ENCODE peak calls at places on chromosomes 1 and 21, in seven cellular contexts. H is HCT116, B is K562, Z is astrocyte, O is heart left ventricle, S is NB4, V is coronary artery. E is an unnamed sample.
A peak's percentile ranks its signal among the peaks of the same experiment; 100 is the strongest.

GRCh38 chr1:172451002-172451443 is 7.2 kb upstream of the PIGC start:
- DNase-seq in H (no peak), B (peak; percentile 52), Z (peak; percentile 79), O (no peak), S (no peak), V (no peak), E (peak; percentile 44)

GRCh38 chr1:234610061-234610581 is at the start of gene IRF2BP2:
- DNase-seq in H (peak; percentile 63), B (peak; percentile 94), Z (no peak), O (peak; percentile 93), S (peak; percentile 89), V (peak; percentile 86), E (peak; percentile 88)

GRCh38 chr1:32989160-32989894 is 24.7 kb upstream of the RNF19B start:
- DNase-seq in H (peak; percentile 63), B (peak; percentile 90), Z (peak; percentile 98), O (peak; percentile 80), S (peak; percentile 90), V (peak; percentile 92), E (peak; percentile 98)

GRCh38 chr1:227010645-227011044 is 70.6 kb downstream of the COQ8A start:
- DNase-seq in H (no peak), B (no peak), Z (no peak), O (no peak), S (no peak), V (no peak), E (no peak)

GRCh38 chr1:78490861-78491310 is at the start of gene PTGFR:
- DNase-seq in H (no peak), B (no peak), Z (peak; percentile 31), O (no peak), S (no peak), V (no peak), E (peak; percentile 37)

GRCh38 chr1:219239518-219239917 is 65.8 kb downstream of the LYPLAL1 start:
- DNase-seq in H (no peak), B (no peak), Z (no peak), O (no peak), S (no peak), V (no peak), E (no peak)

GRCh38 chr1:68198752-68199151 is 33.6 kb downstream of the WLS start:
- DNase-seq in H (no peak), B (no peak), Z (peak; percentile 84), O (no peak), S (no peak), V (no peak), E (peak; percentile 81)

GRCh38 chr1:31581821-31582810 is 5.8 kb downstream of the TINAGL1 start:
- DNase-seq in H (no peak), B (no peak), Z (no peak), O (no peak), S (no peak), V (peak; percentile 16), E (peak; percentile 94)

GRCh38 chr1:6392081-6392879 is 1.3 kb downstream of the ACOT7 start:
- DNase-seq in H (no peak), B (peak; percentile 46), Z (no peak), O (no peak), S (peak; percentile 38), V (no peak), E (peak; percentile 22)

GRCh38 chr1:16167331-16168143 is 11.7 kb upstream of the EPHA2 start:
- DNase-seq in H (no peak), B (peak; percentile 85), Z (no peak), O (no peak), S (no peak), V (no peak), E (no peak)

GRCh38 chr1:35807614-35808375 is at the start of gene AGO4:
- DNase-seq in H (no peak), B (peak; percentile 56), Z (peak; percentile 42), O (peak; percentile 86), S (peak; percentile 54), V (peak; percentile 74), E (peak; percentile 20)

GRCh38 chr1:178633068-178633467 is 92.0 kb upstream of the RALGPS2 start:
- DNase-seq in H (no peak), B (no peak), Z (peak; percentile 98), O (no peak), S (no peak), V (no peak), E (peak; percentile 94)

GRCh38 chr1:108513114-108513513 is 46.8 kb upstream of the EEIG2 start:
- DNase-seq in H (no peak), B (no peak), Z (no peak), O (no peak), S (no peak), V (no peak), E (no peak)

GRCh38 chr1:110786802-110787327 is 86.1 kb upstream of the CD53 start:
- DNase-seq in H (no peak), B (no peak), Z (no peak), O (no peak), S (no peak), V (no peak), E (no peak)
- TF ChIP-seq CTCF in H (no peak), B (no peak), Z (no peak), O (no peak), S (no peak), V (no peak), E (no peak)

GRCh38 chr21:44800103-44800502 is 1.5 kb downstream of the UBE2G2 start:
- DNase-seq in H (no peak), B (peak; percentile 76), Z (peak; percentile 32), O (no peak), S (peak; percentile 56), V (no peak), E (peak; percentile 74)
- TF ChIP-seq CTCF in H (no peak), B (peak; percentile 57), Z (peak; percentile 45), O (peak; percentile 36), S (peak; percentile 43), V (no peak), E (peak; percentile 70)

DNA sequence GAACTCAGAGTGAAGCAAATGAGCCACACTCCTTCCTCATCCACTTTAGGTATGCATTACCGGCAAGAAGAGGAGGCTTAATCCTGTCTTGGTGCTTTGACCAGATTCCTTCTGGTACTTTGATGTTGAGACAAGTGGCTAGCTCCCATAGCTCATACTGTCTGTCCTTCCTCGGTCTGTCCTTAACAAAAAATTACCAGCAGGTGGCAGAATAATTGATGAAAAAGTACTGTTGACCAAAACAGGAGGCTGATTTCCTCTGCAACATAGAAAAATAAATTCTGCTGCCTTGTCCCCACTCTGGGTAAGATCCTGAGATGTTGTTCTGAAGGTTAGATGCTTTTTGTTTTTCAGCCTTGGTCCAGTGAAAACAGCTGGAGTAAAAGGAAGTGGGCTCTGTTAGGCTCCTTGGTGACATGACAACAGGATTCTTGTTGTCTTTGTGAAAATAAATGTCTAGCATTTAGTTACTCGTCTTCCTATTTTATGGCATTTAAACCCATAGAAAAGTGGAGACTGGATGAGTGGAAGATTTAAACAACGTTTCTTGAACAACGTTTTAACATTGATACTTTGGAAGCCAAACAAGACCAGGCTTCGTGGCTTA is 11.2 kb upstream of the HJV start:
- DNase-seq in H (peak; percentile 48), B (peak; percentile 75), Z (peak; percentile 10), O (no peak), S (peak; percentile 75), V (no peak), E (peak; percentile 58)
- TF ChIP-seq CTCF in H (peak; percentile 55), B (peak; percentile 68), Z (peak; percentile 58), O (peak; percentile 46), S (peak; percentile 59), V (no peak), E (peak; percentile 53)

GRCh38 chr1:105608713-105609112 is 1447.8 kb upstream of the PRMT6 start:
- DNase-seq in H (no peak), B (no peak), Z (no peak), O (no peak), S (peak; percentile 11), V (no peak), E (peak; percentile 55)
- TF ChIP-seq CTCF in H (no peak), B (no peak), Z (peak; percentile 13), O (no peak), S (no peak), V (no peak), E (peak; percentile 38)